ENCODE peak calls at places on chromosomes 7 and 10, in seven cellular contexts. Q is Ammon's horn, E is GM03348, V is activated T-cell treated with anti-CD3 and anti-CD28 coated beads for 1 hour, O is psoas muscle, M is GM10248, W is T-helper 9 cell. R is an unnamed sample.

GRCh38 chr10:83957168-83957750 is 182.1 kb upstream of the GHITM start:
- DNase-seq in Q (no peak), E (no peak), V (no peak), O (no peak), M (no peak), W (no peak), R (no peak)

GRCh38 chr10:72328045-72328828 is 26.5 kb downstream of the DNAJB12 start:
- DNase-seq in Q (peak), E (peak), V (no peak), O (peak), M (no peak), W (no peak), R (no peak)

GRCh38 chr10:132054564-132054963 is 11.2 kb upstream of the JAKMIP3 start:
- DNase-seq in Q (no peak), E (no peak), V (no peak), O (no peak), M (no peak), W (no peak), R (no peak)

GRCh38 chr7:123220396-123220795 is 20.6 kb upstream of the SLC13A1 start:
- DNase-seq in Q (no peak), E (no peak), V (no peak), O (no peak), M (no peak), W (no peak), R (no peak)

GRCh38 chr10:79021948-79022499 is 46.7 kb upstream of the ZMIZ1 start:
- DNase-seq in Q (no peak), E (no peak), V (no peak), O (peak), M (no peak), W (no peak), R (no peak)

GRCh38 chr10:13417459-13418126 is 69.5 kb upstream of the SEPHS1 start:
- DNase-seq in Q (no peak), E (no peak), V (no peak), O (no peak), M (no peak), W (no peak), R (no peak)

GRCh38 chr7:50838675-50839377 is 56.1 kb upstream of the GRB10 start:
- DNase-seq in Q (no peak), E (peak), V (no peak), O (peak), M (no peak), W (no peak), R (no peak)

GRCh38 chr7:134630890-134631289 is 15.8 kb upstream of the BPGM start:
- DNase-seq in Q (no peak), E (no peak), V (no peak), O (no peak), M (no peak), W (no peak), R (no peak)

GRCh38 chr10:133529576-133529946 is 2.4 kb downstream of the CYP2E1 start:
- DNase-seq in Q (no peak), E (no peak), V (no peak), O (no peak), M (no peak), W (no peak), R (no peak)

GRCh38 chr7:43479543-43479942 is 103.4 kb upstream of the STK17A start:
- DNase-seq in Q (no peak), E (no peak), V (no peak), O (no peak), M (no peak), W (no peak), R (no peak)

GRCh38 chr7:141231018-141231792 is 157.3 kb downstream of the TMEM178B start:
- DNase-seq in Q (peak), E (peak), V (no peak), O (no peak), M (no peak), W (no peak), R (peak)

GRCh38 chr7:40659231-40659630 is 524.4 kb downstream of the SUGCT start:
- DNase-seq in Q (no peak), E (peak), V (no peak), O (no peak), M (no peak), W (no peak), R (no peak)

GRCh38 chr10:71548494-71548846 is 151.8 kb downstream of the CDH23 start:
- DNase-seq in Q (no peak), E (no peak), V (no peak), O (no peak), M (peak), W (no peak), R (no peak)

GRCh38 chr7:141275350-141275749 is 201.5 kb downstream of the TMEM178B start:
- DNase-seq in Q (no peak), E (no peak), V (no peak), O (no peak), M (no peak), W (no peak), R (no peak)

GRCh38 chr10:71529203-71529537 is 132.4 kb downstream of the CDH23 start:
- DNase-seq in Q (no peak), E (no peak), V (no peak), O (peak), M (no peak), W (no peak), R (no peak)

GRCh38 chr7:130409067-130409721 is 28.9 kb downstream of the CPA1 start:
- DNase-seq in Q (no peak), E (no peak), V (no peak), O (no peak), M (no peak), W (no peak), R (no peak)

GRCh38 chr7:108517951-108518350 is 8.0 kb downstream of the PNPLA8 start:
- DNase-seq in Q (no peak), E (no peak), V (no peak), O (no peak), M (no peak), W (no peak), R (no peak)

GRCh38 chr7:84624527-84624926 is 429.9 kb upstream of the SEMA3A start:
- DNase-seq in Q (no peak), E (peak), V (no peak), O (no peak), M (no peak), W (no peak), R (no peak)

GRCh38 chr7:151083071-151083823 is at the start of gene TMUB1:
- DNase-seq in Q (peak), E (peak), V (peak), O (peak), M (peak), W (peak), R (no peak)

GRCh38 chr7:155362380-155363145 is 64.9 kb downstream of the INSIG1 start:
- DNase-seq in Q (no peak), E (no peak), V (no peak), O (peak), M (no peak), W (no peak), R (no peak)

GRCh38 chr7:1969459-1970284 is 263.1 kb downstream of the MAD1L1 start:
- DNase-seq in Q (no peak), E (no peak), V (no peak), O (no peak), M (no peak), W (no peak), R (no peak)

GRCh38 chr10:80100861-80101695 is 22.6 kb downstream of the TMEM254 start:
- DNase-seq in Q (no peak), E (no peak), V (no peak), O (no peak), M (no peak), W (no peak), R (no peak)

GRCh38 chr7:101936612-101937231 is 119.3 kb downstream of the CUX1 start:
- DNase-seq in Q (no peak), E (peak), V (no peak), O (peak), M (no peak), W (no peak), R (no peak)

GRCh38 chr10:45238896-45239295 is 76.5 kb downstream of the OR13A1 start:
- DNase-seq in Q (no peak), E (no peak), V (no peak), O (no peak), M (no peak), W (no peak), R (no peak)

GRCh38 chr10:102579206-102579790 is 65.0 kb upstream of the TRIM8 start:
- DNase-seq in Q (no peak), E (peak), V (no peak), O (no peak), M (no peak), W (no peak), R (peak)

GRCh38 chr10:49173201-49173772 is 14.9 kb downstream of the TMEM273 start:
- DNase-seq in Q (no peak), E (no peak), V (no peak), O (no peak), M (no peak), W (no peak), R (no peak)

GRCh38 chr10:51321968-51322367 is 247.7 kb downstream of the PRKG1 start:
- DNase-seq in Q (no peak), E (peak), V (no peak), O (no peak), M (no peak), W (no peak), R (no peak)

GRCh38 chr10:43320226-43320625 is 51.2 kb upstream of the FXYD4 start:
- DNase-seq in Q (no peak), E (no peak), V (no peak), O (no peak), M (no peak), W (no peak), R (no peak)